ENCODE peak calls at places on chromosomes 16 and 17, in four cellular contexts. One of them, this sample, is unnamed.

GRCh38 chr16:88446061-88446460 is 7.0 kb upstream of the ZFPM1 start:
- DNase-seq in GM23338: no peak
- DNase-seq in cardiac muscle cell: no peak
- DNase-seq in esophagus squamous epithelium: no peak
- DNase-seq in this sample: no peak

GRCh38 chr17:77609553-77610517 is 348.7 kb upstream of the TNRC6C start:
- DNase-seq in GM23338: no peak
- DNase-seq in cardiac muscle cell: no peak
- DNase-seq in esophagus squamous epithelium: no peak
- DNase-seq in this sample: no peak

GRCh38 chr16:12587646-12588277 is 215.9 kb downstream of the CPPED1 start:
- DNase-seq in GM23338: no peak
- DNase-seq in cardiac muscle cell: no peak
- DNase-seq in esophagus squamous epithelium: no peak
- DNase-seq in this sample: no peak

GRCh38 chr17:64147110-64148016 is 17.4 kb upstream of the ERN1 start:
- DNase-seq in GM23338: peak; percentile 25
- DNase-seq in cardiac muscle cell: peak; percentile 51
- DNase-seq in esophagus squamous epithelium: no peak
- DNase-seq in this sample: no peak

GRCh38 chr16:3745751-3746355 is 28.5 kb upstream of the TRAP1 start:
- DNase-seq in GM23338: no peak
- DNase-seq in cardiac muscle cell: peak; percentile 5
- DNase-seq in esophagus squamous epithelium: no peak
- DNase-seq in this sample: no peak

GRCh38 chr17:66675273-66675990 is 159.5 kb upstream of the CACNG5 start:
- DNase-seq in GM23338: peak; percentile 35
- DNase-seq in cardiac muscle cell: no peak
- DNase-seq in esophagus squamous epithelium: no peak
- DNase-seq in this sample: no peak

GRCh38 chr16:68073902-68074760 is 11.0 kb upstream of the NFATC3 start:
- DNase-seq in GM23338: no peak
- DNase-seq in cardiac muscle cell: no peak
- DNase-seq in esophagus squamous epithelium: no peak
- DNase-seq in this sample: no peak

GRCh38 chr17:39605492-39606433 is 2.0 kb downstream of the NEUROD2 start:
- DNase-seq in GM23338: peak; percentile 77
- DNase-seq in cardiac muscle cell: no peak
- DNase-seq in esophagus squamous epithelium: no peak
- DNase-seq in this sample: no peak

GRCh38 chr17:73493212-73493814 is 150.9 kb downstream of the SDK2 start:
- DNase-seq in GM23338: peak; percentile 69
- DNase-seq in cardiac muscle cell: no peak
- DNase-seq in esophagus squamous epithelium: no peak
- DNase-seq in this sample: no peak

GRCh38 chr16:74448990-74449389 is 27.7 kb upstream of the CLEC18B start:
- DNase-seq in GM23338: no peak
- DNase-seq in cardiac muscle cell: peak; percentile 97
- DNase-seq in esophagus squamous epithelium: no peak
- DNase-seq in this sample: peak; percentile 85

GRCh38 chr17:73231841-73232586 is 29.7 kb downstream of the CPSF4L start:
- DNase-seq in GM23338: peak; percentile 97
- DNase-seq in cardiac muscle cell: peak; percentile 96
- DNase-seq in esophagus squamous epithelium: peak; percentile 68
- DNase-seq in this sample: peak; percentile 99

DNA sequence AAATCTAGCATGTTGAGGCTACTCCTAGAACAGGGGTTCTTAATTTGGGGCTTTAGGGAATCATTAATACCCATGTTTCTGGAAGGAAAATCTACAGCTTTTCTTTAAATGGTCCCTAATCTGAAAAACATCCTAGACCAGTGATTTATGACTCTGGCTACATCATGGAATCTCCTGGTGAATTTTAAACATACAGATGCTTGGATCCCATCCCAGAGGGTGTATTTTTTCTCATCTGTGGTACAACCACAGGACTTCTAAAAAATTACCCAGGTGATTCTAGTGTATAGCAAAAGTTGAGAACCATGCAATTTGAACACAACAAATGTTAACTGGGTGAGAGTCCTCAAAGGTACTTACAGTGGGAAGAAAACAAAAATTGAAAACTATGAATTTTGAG is 41.5 kb downstream of the KANSL1 start:
- DNase-seq in GM23338: no peak
- DNase-seq in cardiac muscle cell: no peak
- DNase-seq in esophagus squamous epithelium: no peak
- DNase-seq in this sample: no peak
- H3K27ac ChIP-seq in GM23338: no peak overlapping the region
- H3K27ac ChIP-seq in cardiac muscle cell: peak overlapping the region; percentile 5
- H3K27ac ChIP-seq in esophagus squamous epithelium: no peak overlapping the region
- H3K27ac ChIP-seq in this sample: no peak overlapping the region

DNA sequence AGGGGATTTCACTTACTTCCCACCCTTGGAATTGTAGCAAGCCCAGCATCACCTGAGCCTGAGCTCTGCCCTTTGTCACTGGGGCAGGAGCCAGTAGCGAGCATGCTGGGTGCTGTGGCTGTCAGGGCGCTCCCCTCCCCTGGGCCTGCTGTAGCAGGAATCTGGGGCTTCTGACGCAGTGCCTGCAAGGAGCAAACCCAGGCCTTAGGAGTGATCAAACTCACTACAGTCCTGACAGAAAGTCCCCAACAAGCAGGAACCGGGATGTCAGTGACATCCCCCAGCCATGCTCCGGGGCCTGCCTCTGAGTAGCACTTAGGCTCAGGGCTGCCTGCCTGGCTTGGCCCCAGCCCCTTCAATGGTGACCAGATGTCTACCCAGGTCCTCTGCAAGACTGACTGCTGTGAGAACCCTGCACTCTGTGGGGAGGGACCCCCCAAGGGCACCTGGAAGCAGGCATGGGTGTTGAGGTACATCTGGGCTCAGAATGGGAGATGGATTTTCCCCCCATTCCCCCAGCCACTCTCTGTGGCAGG is 23.5 kb downstream of the PLD6 start:
- DNase-seq in GM23338: no peak
- DNase-seq in cardiac muscle cell: no peak
- DNase-seq in esophagus squamous epithelium: no peak
- DNase-seq in this sample: no peak
- H3K4me3 ChIP-seq in GM23338: no peak overlapping the region
- H3K4me3 ChIP-seq in cardiac muscle cell: no peak overlapping the region
- H3K4me3 ChIP-seq in esophagus squamous epithelium: no peak overlapping the region
- H3K4me3 ChIP-seq in this sample: no peak overlapping the region

GRCh38 chr16:66930189-66930588 is 4.0 kb downstream of the CIAO2B start:
- DNase-seq in GM23338: no peak
- DNase-seq in cardiac muscle cell: peak; percentile 60
- DNase-seq in esophagus squamous epithelium: no peak
- DNase-seq in this sample: peak; percentile 55
- H3K4me1 ChIP-seq in GM23338: peaks cover 8% of the 10 kb centered on the region
- H3K4me1 ChIP-seq in cardiac muscle cell: peaks cover 37% of the 10 kb centered on the region
- H3K4me1 ChIP-seq in esophagus squamous epithelium: peaks cover 31% of the 10 kb centered on the region
- H3K4me1 ChIP-seq in this sample: peaks cover 9% of the 10 kb centered on the region

GRCh38 chr17:47704116-47704515 is 10.2 kb downstream of the TBKBP1 start:
- DNase-seq in GM23338: peak; percentile 25
- DNase-seq in cardiac muscle cell: no peak
- DNase-seq in esophagus squamous epithelium: no peak
- DNase-seq in this sample: no peak
- H3K27ac ChIP-seq in GM23338: no peak overlapping the region
- H3K27ac ChIP-seq in cardiac muscle cell: no peak overlapping the region
- H3K27ac ChIP-seq in esophagus squamous epithelium: no peak overlapping the region
- H3K27ac ChIP-seq in this sample: no peak overlapping the region

GRCh38 chr16:51159864-51160263 is 8.8 kb upstream of the SALL1 start:
- DNase-seq in GM23338: peak; percentile 21
- DNase-seq in cardiac muscle cell: no peak
- DNase-seq in esophagus squamous epithelium: no peak
- DNase-seq in this sample: no peak

GRCh38 chr16:51156836-51157235 is 5.8 kb upstream of the SALL1 start:
- DNase-seq in GM23338: no peak
- DNase-seq in cardiac muscle cell: no peak
- DNase-seq in esophagus squamous epithelium: no peak
- DNase-seq in this sample: no peak

GRCh38 chr16:51155901-51156810 is 5.1 kb upstream of the SALL1 start:
- DNase-seq in GM23338: peak; percentile 67
- DNase-seq in cardiac muscle cell: peak; percentile 45
- DNase-seq in esophagus squamous epithelium: no peak
- DNase-seq in this sample: no peak

GRCh38 chr16:51159296-51159695 is 8.2 kb upstream of the SALL1 start:
- DNase-seq in GM23338: no peak
- DNase-seq in cardiac muscle cell: no peak
- DNase-seq in esophagus squamous epithelium: no peak
- DNase-seq in this sample: no peak

DNA sequence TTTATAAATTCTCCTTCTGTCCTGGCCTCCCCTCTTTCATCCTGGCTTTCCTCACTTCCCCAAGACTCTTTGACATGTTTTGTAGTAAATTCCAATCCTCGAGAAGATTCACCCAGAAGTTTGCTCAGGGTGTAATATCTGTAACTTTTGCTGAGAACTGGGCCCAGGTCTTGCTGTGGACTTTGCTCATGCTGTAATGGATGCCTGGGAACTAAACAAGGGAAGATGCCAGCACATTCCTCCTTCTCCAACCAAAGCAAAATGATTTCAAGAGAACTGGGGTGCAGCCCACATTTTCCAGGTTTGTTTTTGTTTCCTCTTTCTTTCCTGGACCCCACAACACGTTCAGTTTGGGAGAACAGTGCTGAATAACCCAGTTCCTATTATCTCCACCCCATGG is 6.6 kb upstream of the SALL1 start:
- DNase-seq in GM23338: no peak
- DNase-seq in cardiac muscle cell: no peak
- DNase-seq in esophagus squamous epithelium: no peak
- DNase-seq in this sample: no peak
- H3K4me3 ChIP-seq in GM23338: no peak overlapping the region
- H3K4me3 ChIP-seq in cardiac muscle cell: no peak overlapping the region
- H3K4me3 ChIP-seq in esophagus squamous epithelium: no peak overlapping the region
- H3K4me3 ChIP-seq in this sample: no peak overlapping the region

DNA sequence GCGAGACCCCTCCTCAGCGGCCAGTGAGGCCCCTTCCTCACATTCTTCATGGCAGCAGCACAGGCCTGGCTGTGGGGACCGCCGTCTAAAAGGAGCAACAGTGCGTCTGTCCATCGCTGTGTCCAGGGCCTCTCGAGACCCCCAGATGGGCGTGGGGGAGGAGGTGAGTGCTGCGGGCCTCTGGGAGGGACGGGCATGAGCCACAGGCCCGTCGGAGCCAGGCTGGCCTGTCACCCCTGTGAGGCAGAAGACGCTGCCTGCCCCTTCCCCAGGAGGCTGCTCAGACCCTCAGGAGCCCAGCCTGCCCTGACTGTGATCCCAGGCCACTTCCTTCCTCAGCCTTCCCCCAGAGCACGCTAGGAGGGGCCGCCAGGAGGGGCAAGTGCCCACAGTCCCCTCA is 2.1 kb upstream of the PYCR1 start:
- DNase-seq in GM23338: no peak
- DNase-seq in cardiac muscle cell: no peak
- DNase-seq in esophagus squamous epithelium: no peak
- DNase-seq in this sample: peak; percentile 62
- H3K4me1 ChIP-seq in GM23338: peaks cover 10% of the 10 kb centered on the region
- H3K4me1 ChIP-seq in cardiac muscle cell: peaks cover 46% of the 10 kb centered on the region
- H3K4me1 ChIP-seq in esophagus squamous epithelium: peaks cover 20% of the 10 kb centered on the region
- H3K4me1 ChIP-seq in this sample: no peaks in the 10 kb centered on the region

DNA sequence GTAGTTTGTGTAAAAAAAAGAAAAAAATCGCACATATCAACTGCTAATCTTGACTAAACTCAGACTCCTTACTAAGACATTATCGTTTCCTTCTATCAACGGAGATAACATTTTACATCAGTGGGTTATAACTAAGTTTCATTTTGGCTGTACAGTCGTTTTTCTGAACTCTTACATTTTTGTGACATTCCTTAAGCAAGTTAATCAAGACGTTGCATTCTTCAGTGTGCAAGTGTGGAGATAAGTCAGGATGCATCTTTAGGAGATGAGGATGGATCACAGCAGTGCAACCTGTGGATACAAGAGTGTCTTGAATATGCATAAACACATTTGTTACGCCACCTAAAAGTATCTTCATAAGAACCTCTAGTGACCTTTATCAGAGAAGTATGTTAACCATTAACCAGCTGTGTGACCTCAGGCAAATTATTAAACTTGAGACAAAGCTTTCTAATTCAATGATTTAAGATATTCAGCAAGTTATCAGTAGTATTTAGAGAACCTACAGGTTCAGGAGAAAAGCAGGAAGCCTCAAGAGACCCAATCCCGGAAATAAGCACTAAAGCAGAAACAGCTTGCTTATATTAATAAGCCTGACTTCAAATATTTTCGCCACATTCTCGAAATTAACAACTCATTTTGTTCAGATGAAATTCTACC is 9.4 kb downstream of the CMC2 start:
- DNase-seq in GM23338: no peak
- DNase-seq in cardiac muscle cell: peak; percentile 45
- DNase-seq in esophagus squamous epithelium: no peak
- DNase-seq in this sample: no peak
- H3K27ac ChIP-seq in GM23338: no peak overlapping the region
- H3K27ac ChIP-seq in cardiac muscle cell: no peak overlapping the region
- H3K27ac ChIP-seq in esophagus squamous epithelium: no peak overlapping the region
- H3K27ac ChIP-seq in this sample: no peak overlapping the region

This sample was measured in right cardiac atrium.